ENCODE peak calls at places on chromosomes 3 and 15, in six cellular contexts. I, Q, P, K, Y and N are unnamed samples.

GRCh38 chr3:86973440-86973839 is 17.5 kb downstream of the VGLL3 start:
- DNase-seq in P (no peak), K (no peak), Y (peak), I (peak), Q (no peak), N (no peak)

GRCh38 chr15:92011611-92012367 is 158.3 kb downstream of the SLCO3A1 start:
- DNase-seq in I (no peak), Q (peak), K (no peak), Y (no peak), P (no peak), N (no peak)

GRCh38 chr15:63135804-63136203 is 14.1 kb downstream of the LACTB start:
- DNase-seq in P (no peak), I (peak), K (peak), Y (peak), Q (peak), N (no peak)

GRCh38 chr15:39658740-39659139 is 77.9 kb downstream of the THBS1 start:
- DNase-seq in P (no peak), Q (no peak), I (no peak), Y (no peak), K (no peak), N (no peak)

GRCh38 chr3:12477256-12477655 is 7.0 kb upstream of the TSEN2 start:
- DNase-seq in P (no peak), Y (no peak), K (no peak), Q (no peak), I (no peak), N (no peak)

GRCh38 chr3:29202368-29202767 is 78.5 kb upstream of the RBMS3 start:
- DNase-seq in K (no peak), I (no peak), Q (no peak), Y (peak), P (no peak), N (no peak)

GRCh38 chr3:193789455-193789854 is 196.4 kb downstream of the OPA1 start:
- DNase-seq in P (no peak), K (no peak), I (no peak), Y (no peak), Q (no peak), N (no peak)

GRCh38 chr15:36882487-36883108 is 217.8 kb downstream of the MEIS2 start:
- DNase-seq in I (no peak), P (no peak), Q (no peak), K (no peak), Y (no peak), N (peak)

GRCh38 chr15:79609501-79609900 is 177.4 kb downstream of the MINAR1 start:
- DNase-seq in P (no peak), K (no peak), I (no peak), Y (no peak), Q (no peak), N (no peak)

GRCh38 chr15:73894133-73894814 is 20.9 kb downstream of the TBC1D21 start:
- DNase-seq in I (no peak), P (no peak), Q (no peak), K (no peak), Y (no peak), N (no peak)

GRCh38 chr15:68387288-68388143 is 44.4 kb downstream of the ITGA11 start:
- DNase-seq in K (no peak), I (no peak), Q (no peak), Y (no peak), P (no peak), N (no peak)

GRCh38 chr3:52079958-52080357 is 23.6 kb upstream of the DUSP7 start:
- DNase-seq in K (no peak), P (no peak), I (no peak), Q (no peak), Y (no peak), N (no peak)

GRCh38 chr3:212432-212831 is 15.9 kb downstream of the CHL1 start:
- DNase-seq in Y (no peak), P (no peak), Q (no peak), K (no peak), I (no peak), N (no peak)

GRCh38 chr3:46663611-46664135 is 29.8 kb downstream of the ALS2CL start:
- DNase-seq in P (no peak), I (peak), Q (no peak), K (no peak), Y (no peak), N (no peak)

GRCh38 chr3:37223084-37223975 is 48.9 kb upstream of the LRRFIP2 start:
- DNase-seq in K (no peak), P (no peak), I (peak), Y (no peak), Q (peak), N (no peak)

GRCh38 chr3:130490246-130490645 is 26.7 kb upstream of the COL6A6 start:
- DNase-seq in Y (no peak), K (no peak), Q (no peak), I (no peak), P (no peak), N (no peak)

GRCh38 chr3:127803619-127804018 is 18.7 kb downstream of the MGLL start:
- DNase-seq in P (peak), I (peak), Q (peak), Y (peak), K (peak), N (no peak)

GRCh38 chr3:119973276-119973675 is 121.0 kb downstream of the GSK3B start:
- DNase-seq in I (peak), K (no peak), P (no peak), Q (peak), Y (no peak), N (no peak)

GRCh38 chr3:187964759-187965158 is 189.2 kb upstream of the LPP start:
- DNase-seq in P (no peak), Q (no peak), Y (no peak), I (no peak), K (no peak), N (no peak)

GRCh38 chr3:60107275-60107674 is 1057.5 kb upstream of the CFAP20DC start:
- DNase-seq in P (no peak), Y (no peak), K (no peak), I (no peak), Q (no peak), N (no peak)

GRCh38 chr3:43998374-43998840 is 243.3 kb upstream of the TOPAZ1 start:
- DNase-seq in Y (no peak), K (no peak), Q (no peak), I (no peak), P (no peak), N (no peak)
- H3K4me3 ChIP-seq in Y (no peak), K (peak), Q (peak), I (peak), P (peak), N (peak)

DNA sequence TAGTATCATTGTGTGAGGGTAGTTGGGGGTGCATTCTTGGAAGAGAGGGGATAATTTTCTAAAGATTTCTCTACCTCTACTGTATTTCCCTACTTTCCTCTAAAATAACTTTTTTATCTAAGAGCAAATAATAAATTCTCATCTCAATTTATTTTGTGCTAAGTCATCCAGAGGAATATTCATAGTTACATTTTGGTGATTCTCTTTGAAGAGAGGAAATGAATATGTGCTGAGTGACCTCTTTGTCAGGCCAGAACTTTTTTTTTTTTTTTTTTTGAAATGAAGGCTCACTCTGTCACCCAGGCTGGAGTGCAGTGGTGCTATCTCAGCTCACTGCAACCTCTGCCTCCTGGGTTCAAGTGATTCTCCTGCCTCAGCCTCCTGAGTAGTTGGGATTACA is 15.1 kb upstream of the CCDC80 start:
- DNase-seq in Q (no peak), Y (no peak), K (no peak), P (no peak), I (no peak), N (no peak)
- H3K4me3 ChIP-seq in Q (no peak), Y (no peak), K (no peak), P (no peak), I (no peak), N (no peak)

DNA sequence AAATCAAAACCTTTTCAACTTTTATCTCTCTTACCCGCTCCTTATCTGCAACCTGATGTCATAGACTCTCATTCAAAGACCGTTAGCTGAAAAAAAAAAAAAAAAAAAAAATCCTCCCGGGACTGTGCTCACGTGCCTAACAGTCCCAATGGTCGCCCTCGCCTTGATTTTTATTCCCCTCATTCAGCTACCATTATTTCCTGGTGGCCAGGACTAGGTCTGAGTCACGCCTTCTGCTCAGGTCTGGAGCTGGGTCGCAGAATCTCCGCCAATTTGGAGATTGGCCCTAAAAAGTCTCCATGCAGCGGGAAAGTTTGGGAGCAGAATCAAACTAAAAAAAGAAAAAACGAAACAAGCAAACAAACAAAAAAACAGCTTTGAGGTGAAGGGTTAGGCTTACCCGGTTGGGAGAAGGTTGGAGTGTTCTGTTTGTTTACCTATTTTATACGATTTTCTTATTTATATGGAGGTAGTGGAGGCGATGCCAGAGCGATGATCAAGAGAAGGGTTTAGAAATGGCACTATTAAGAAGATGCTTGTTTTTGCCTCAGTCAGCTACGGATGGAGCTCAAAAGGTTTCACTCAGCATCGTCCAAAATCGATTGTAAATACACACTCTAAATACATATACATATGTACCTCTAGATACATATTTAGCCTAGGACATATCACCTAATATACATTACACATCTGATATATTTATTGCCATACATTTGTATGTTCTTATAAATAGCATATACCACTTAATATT is 51.1 kb downstream of the ZIC4 start:
- DNase-seq in P (no peak), Y (no peak), Q (no peak), I (no peak), K (no peak), N (no peak)
- H3K4me3 ChIP-seq in P (no peak), Y (no peak), Q (no peak), I (no peak), K (no peak), N (no peak)

GRCh38 chr3:16704938-16705337 is 99.7 kb upstream of the DAZL start:
- DNase-seq in Y (no peak), P (no peak), Q (no peak), I (no peak), K (no peak), N (no peak)

GRCh38 chr3:16707260-16707659 is 102.0 kb upstream of the DAZL start:
- DNase-seq in P (no peak), Q (no peak), Y (no peak), I (no peak), K (no peak), N (no peak)
- H3K4me3 ChIP-seq in P (no peak), Q (no peak), Y (no peak), I (no peak), K (no peak), N (no peak)

GRCh38 chr15:72197460-72198409 is at the start of gene GRAMD2A:
- DNase-seq in Y (peak), P (no peak), Q (no peak), K (no peak), I (peak), N (peak)
- H3K4me3 ChIP-seq in Y (peak), P (peak), Q (peak), K (peak), I (no peak), N (peak)

DNA sequence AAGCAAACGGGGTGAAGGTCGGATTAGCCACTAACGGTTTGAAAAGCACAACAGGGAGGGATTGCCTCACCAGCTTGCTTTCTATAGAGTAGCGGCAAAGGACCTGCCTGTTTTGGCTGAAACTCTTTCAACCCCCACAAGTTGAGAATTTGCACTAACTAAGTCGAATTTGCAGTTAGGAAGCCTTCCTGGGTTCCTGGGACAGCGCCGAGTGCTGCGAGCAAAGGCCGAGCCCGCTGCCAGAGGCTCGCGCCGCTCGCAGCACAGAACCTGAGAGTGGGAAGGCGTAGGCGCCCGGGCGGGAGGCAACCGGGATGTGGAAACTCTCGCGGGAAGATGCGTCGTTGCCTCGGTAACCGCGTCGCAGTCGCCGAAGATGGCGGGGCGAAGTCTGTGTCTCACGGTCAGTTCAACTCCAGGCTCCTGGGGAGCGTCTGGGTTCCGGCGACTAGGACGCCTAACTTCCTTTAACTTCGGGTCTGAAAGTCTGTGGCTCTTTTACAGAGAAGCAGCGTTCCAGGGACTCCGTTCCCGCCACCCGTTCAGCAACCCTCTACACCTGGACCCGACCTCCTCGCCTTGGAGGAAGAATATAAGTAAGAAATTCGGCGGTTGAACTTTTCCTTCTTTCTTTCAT is at the start of gene TEX9:
- DNase-seq in I (peak), Q (no peak), P (peak), Y (peak), K (peak), N (peak)
- H3K4me3 ChIP-seq in I (peak), Q (peak), P (peak), Y (peak), K (peak), N (peak)